ENCODE peak calls at places on chromosomes 3 and 15, in ten cellular contexts. One of them, this sample, is unnamed.

GRCh38 chr15:57156210-57156887 is 220.0 kb upstream of the CGNL1 start:
- DNase-seq in non-pigmented ciliary epithelial cell: no peak
- DNase-seq in GM12892: no peak
- DNase-seq in fibroblast of the aortic adventitia: no peak
- DNase-seq in hepatocyte: no peak
- DNase-seq in foreskin keratinocyte: no peak
- DNase-seq in COR-L47: no peak
- DNase-seq in activated T-cell treated with anti-CD3 and anti-CD28 coated beads, Interleukin-2, amount 50 U/mL, for 24 hours: no peak
- DNase-seq in activated effector memory CD4-positive, alpha-beta T cell treated with Interleukin-2 at 50 U/mL for 16 hours: no peak
- DNase-seq in RKO: no peak
- DNase-seq in this sample: no peak

GRCh38 chr3:171770689-171771620 is 39.3 kb downstream of the PLD1 start:
- DNase-seq in non-pigmented ciliary epithelial cell: peak
- DNase-seq in GM12892: no peak
- DNase-seq in fibroblast of the aortic adventitia: peak
- DNase-seq in hepatocyte: peak
- DNase-seq in foreskin keratinocyte: peak
- DNase-seq in COR-L47: no peak
- DNase-seq in activated T-cell treated with anti-CD3 and anti-CD28 coated beads, Interleukin-2, amount 50 U/mL, for 24 hours: no peak
- DNase-seq in activated effector memory CD4-positive, alpha-beta T cell treated with Interleukin-2 at 50 U/mL for 16 hours: no peak
- DNase-seq in RKO: peak
- DNase-seq in this sample: no peak

GRCh38 chr3:16079519-16079918 is 95.0 kb upstream of the GALNT15 start:
- DNase-seq in non-pigmented ciliary epithelial cell: no peak
- DNase-seq in GM12892: no peak
- DNase-seq in fibroblast of the aortic adventitia: peak
- DNase-seq in hepatocyte: no peak
- DNase-seq in foreskin keratinocyte: peak
- DNase-seq in COR-L47: no peak
- DNase-seq in activated T-cell treated with anti-CD3 and anti-CD28 coated beads, Interleukin-2, amount 50 U/mL, for 24 hours: no peak
- DNase-seq in activated effector memory CD4-positive, alpha-beta T cell treated with Interleukin-2 at 50 U/mL for 16 hours: no peak
- DNase-seq in RKO: no peak
- DNase-seq in this sample: no peak

GRCh38 chr15:39110746-39111145 is 470.1 kb upstream of the THBS1 start:
- DNase-seq in non-pigmented ciliary epithelial cell: no peak
- DNase-seq in GM12892: no peak
- DNase-seq in fibroblast of the aortic adventitia: no peak
- DNase-seq in hepatocyte: no peak
- DNase-seq in foreskin keratinocyte: no peak
- DNase-seq in COR-L47: no peak
- DNase-seq in activated T-cell treated with anti-CD3 and anti-CD28 coated beads, Interleukin-2, amount 50 U/mL, for 24 hours: no peak
- DNase-seq in activated effector memory CD4-positive, alpha-beta T cell treated with Interleukin-2 at 50 U/mL for 16 hours: no peak
- DNase-seq in RKO: no peak
- DNase-seq in this sample: no peak

GRCh38 chr15:34304613-34305012 is 33.0 kb downstream of the SLC12A6 start:
- DNase-seq in non-pigmented ciliary epithelial cell: peak
- DNase-seq in GM12892: no peak
- DNase-seq in fibroblast of the aortic adventitia: peak
- DNase-seq in hepatocyte: no peak
- DNase-seq in foreskin keratinocyte: no peak
- DNase-seq in COR-L47: no peak
- DNase-seq in activated T-cell treated with anti-CD3 and anti-CD28 coated beads, Interleukin-2, amount 50 U/mL, for 24 hours: no peak
- DNase-seq in activated effector memory CD4-positive, alpha-beta T cell treated with Interleukin-2 at 50 U/mL for 16 hours: no peak
- DNase-seq in RKO: no peak
- DNase-seq in this sample: no peak

GRCh38 chr3:102715030-102715697 is 280.3 kb downstream of the ZPLD1 start:
- DNase-seq in non-pigmented ciliary epithelial cell: peak
- DNase-seq in GM12892: peak
- DNase-seq in fibroblast of the aortic adventitia: no peak
- DNase-seq in hepatocyte: no peak
- DNase-seq in foreskin keratinocyte: peak
- DNase-seq in COR-L47: no peak
- DNase-seq in activated T-cell treated with anti-CD3 and anti-CD28 coated beads, Interleukin-2, amount 50 U/mL, for 24 hours: no peak
- DNase-seq in activated effector memory CD4-positive, alpha-beta T cell treated with Interleukin-2 at 50 U/mL for 16 hours: no peak
- DNase-seq in RKO: peak
- DNase-seq in this sample: no peak

GRCh38 chr15:99409097-99409473 is 156.7 kb upstream of the MEF2A start:
- DNase-seq in non-pigmented ciliary epithelial cell: peak
- DNase-seq in GM12892: no peak
- DNase-seq in fibroblast of the aortic adventitia: peak
- DNase-seq in hepatocyte: peak
- DNase-seq in foreskin keratinocyte: peak
- DNase-seq in COR-L47: peak
- DNase-seq in activated T-cell treated with anti-CD3 and anti-CD28 coated beads, Interleukin-2, amount 50 U/mL, for 24 hours: no peak
- DNase-seq in activated effector memory CD4-positive, alpha-beta T cell treated with Interleukin-2 at 50 U/mL for 16 hours: no peak
- DNase-seq in RKO: peak
- DNase-seq in this sample: peak

GRCh38 chr3:11495948-11496557 is 147.7 kb downstream of the VGLL4 start:
- DNase-seq in non-pigmented ciliary epithelial cell: peak
- DNase-seq in GM12892: no peak
- DNase-seq in fibroblast of the aortic adventitia: peak
- DNase-seq in hepatocyte: no peak
- DNase-seq in foreskin keratinocyte: no peak
- DNase-seq in COR-L47: no peak
- DNase-seq in activated T-cell treated with anti-CD3 and anti-CD28 coated beads, Interleukin-2, amount 50 U/mL, for 24 hours: no peak
- DNase-seq in activated effector memory CD4-positive, alpha-beta T cell treated with Interleukin-2 at 50 U/mL for 16 hours: no peak
- DNase-seq in RKO: no peak
- DNase-seq in this sample: no peak

GRCh38 chr15:51303462-51303861 is 34.9 kb downstream of the CYP19A1 start:
- DNase-seq in non-pigmented ciliary epithelial cell: no peak
- DNase-seq in GM12892: no peak
- DNase-seq in fibroblast of the aortic adventitia: no peak
- DNase-seq in hepatocyte: peak
- DNase-seq in foreskin keratinocyte: no peak
- DNase-seq in COR-L47: no peak
- DNase-seq in activated T-cell treated with anti-CD3 and anti-CD28 coated beads, Interleukin-2, amount 50 U/mL, for 24 hours: no peak
- DNase-seq in activated effector memory CD4-positive, alpha-beta T cell treated with Interleukin-2 at 50 U/mL for 16 hours: no peak
- DNase-seq in RKO: no peak
- DNase-seq in this sample: no peak

GRCh38 chr3:114213669-114214541 is 23.5 kb downstream of the ZNF80 start:
- DNase-seq in non-pigmented ciliary epithelial cell: peak
- DNase-seq in GM12892: no peak
- DNase-seq in fibroblast of the aortic adventitia: peak
- DNase-seq in hepatocyte: no peak
- DNase-seq in foreskin keratinocyte: no peak
- DNase-seq in COR-L47: no peak
- DNase-seq in activated T-cell treated with anti-CD3 and anti-CD28 coated beads, Interleukin-2, amount 50 U/mL, for 24 hours: peak
- DNase-seq in activated effector memory CD4-positive, alpha-beta T cell treated with Interleukin-2 at 50 U/mL for 16 hours: peak
- DNase-seq in RKO: peak
- DNase-seq in this sample: no peak

GRCh38 chr3:126179825-126180476 is 435 bp downstream of the ALDH1L1 start:
- DNase-seq in non-pigmented ciliary epithelial cell: no peak
- DNase-seq in GM12892: no peak
- DNase-seq in fibroblast of the aortic adventitia: no peak
- DNase-seq in hepatocyte: peak
- DNase-seq in foreskin keratinocyte: peak
- DNase-seq in COR-L47: no peak
- DNase-seq in activated T-cell treated with anti-CD3 and anti-CD28 coated beads, Interleukin-2, amount 50 U/mL, for 24 hours: no peak
- DNase-seq in activated effector memory CD4-positive, alpha-beta T cell treated with Interleukin-2 at 50 U/mL for 16 hours: no peak
- DNase-seq in RKO: no peak
- DNase-seq in this sample: no peak

GRCh38 chr15:49865925-49866757 is 245.3 kb downstream of the DTWD1 start:
- DNase-seq in non-pigmented ciliary epithelial cell: no peak
- DNase-seq in GM12892: no peak
- DNase-seq in fibroblast of the aortic adventitia: no peak
- DNase-seq in hepatocyte: no peak
- DNase-seq in foreskin keratinocyte: peak
- DNase-seq in COR-L47: peak
- DNase-seq in activated T-cell treated with anti-CD3 and anti-CD28 coated beads, Interleukin-2, amount 50 U/mL, for 24 hours: no peak
- DNase-seq in activated effector memory CD4-positive, alpha-beta T cell treated with Interleukin-2 at 50 U/mL for 16 hours: no peak
- DNase-seq in RKO: no peak
- DNase-seq in this sample: no peak

GRCh38 chr15:62109457-62109856 is 42.7 kb downstream of the C2CD4A start:
- DNase-seq in non-pigmented ciliary epithelial cell: no peak
- DNase-seq in GM12892: no peak
- DNase-seq in fibroblast of the aortic adventitia: no peak
- DNase-seq in hepatocyte: no peak
- DNase-seq in foreskin keratinocyte: no peak
- DNase-seq in COR-L47: no peak
- DNase-seq in activated T-cell treated with anti-CD3 and anti-CD28 coated beads, Interleukin-2, amount 50 U/mL, for 24 hours: no peak
- DNase-seq in activated effector memory CD4-positive, alpha-beta T cell treated with Interleukin-2 at 50 U/mL for 16 hours: no peak
- DNase-seq in RKO: no peak
- DNase-seq in this sample: no peak

GRCh38 chr15:65330934-65331645 is 26.6 kb downstream of the RNU5B-1 start:
- DNase-seq in non-pigmented ciliary epithelial cell: no peak
- DNase-seq in GM12892: no peak
- DNase-seq in fibroblast of the aortic adventitia: no peak
- DNase-seq in hepatocyte: no peak
- DNase-seq in foreskin keratinocyte: no peak
- DNase-seq in COR-L47: no peak
- DNase-seq in activated T-cell treated with anti-CD3 and anti-CD28 coated beads, Interleukin-2, amount 50 U/mL, for 24 hours: no peak
- DNase-seq in activated effector memory CD4-positive, alpha-beta T cell treated with Interleukin-2 at 50 U/mL for 16 hours: no peak
- DNase-seq in RKO: no peak
- DNase-seq in this sample: no peak

GRCh38 chr15:97319316-97319715 is 641.2 kb upstream of the ARRDC4 start:
- DNase-seq in non-pigmented ciliary epithelial cell: no peak
- DNase-seq in GM12892: no peak
- DNase-seq in fibroblast of the aortic adventitia: no peak
- DNase-seq in hepatocyte: peak
- DNase-seq in foreskin keratinocyte: no peak
- DNase-seq in COR-L47: no peak
- DNase-seq in activated T-cell treated with anti-CD3 and anti-CD28 coated beads, Interleukin-2, amount 50 U/mL, for 24 hours: no peak
- DNase-seq in activated effector memory CD4-positive, alpha-beta T cell treated with Interleukin-2 at 50 U/mL for 16 hours: no peak
- DNase-seq in RKO: peak
- DNase-seq in this sample: no peak

GRCh38 chr15:78212546-78213424 is 21.6 kb downstream of the ACSBG1 start:
- DNase-seq in non-pigmented ciliary epithelial cell: peak
- DNase-seq in GM12892: no peak
- DNase-seq in fibroblast of the aortic adventitia: peak
- DNase-seq in hepatocyte: peak
- DNase-seq in foreskin keratinocyte: peak
- DNase-seq in COR-L47: peak
- DNase-seq in activated T-cell treated with anti-CD3 and anti-CD28 coated beads, Interleukin-2, amount 50 U/mL, for 24 hours: no peak
- DNase-seq in activated effector memory CD4-positive, alpha-beta T cell treated with Interleukin-2 at 50 U/mL for 16 hours: no peak
- DNase-seq in RKO: peak
- DNase-seq in this sample: peak